ENCODE peak calls at places on chromosome 9, in ten cellular contexts. P is effector memory CD4-positive, alpha-beta T cell; B is A549; R is neural progenitor cell; O is naive thymus-derived CD4-positive, alpha-beta T cell; G is cardiac muscle cell; U is GM23338; L is OCI-LY7; E is PC-9; K is PC-3. A is an unnamed sample.

GRCh38 chr9:136213733-136214132 is 8.8 kb upstream of the LHX3 start:
- DNase-seq in P (no peak), B (no peak), R (no peak), O (no peak), G (no peak), U (no peak), L (no peak), E (no peak), K (no peak), A (no peak)

GRCh38 chr9:112755059-112755458 is 4.5 kb downstream of the SNX30 start:
- DNase-seq in P (no peak), B (no peak), R (no peak), O (no peak), G (peak; percentile 68), U (no peak), L (no peak), E (peak; percentile 68), K (no peak), A (no peak)

GRCh38 chr9:17462869-17463464 is 115.9 kb upstream of the SH3GL2 start:
- DNase-seq in P (no peak), B (peak; percentile 7), R (peak; percentile 68), O (no peak), G (peak; percentile 77), U (peak; percentile 78), L (peak; percentile 55), E (peak; percentile 36), K (peak; percentile 69), A (peak; percentile 42)

GRCh38 chr9:3760031-3760430 is 234.2 kb upstream of the RFX3 start:
- DNase-seq in P (no peak), B (no peak), R (peak; percentile 61), O (no peak), G (no peak), U (peak; percentile 21), L (no peak), E (no peak), K (peak; percentile 64), A (no peak)

GRCh38 chr9:70257991-70258691 is 637 bp upstream of the SMC5 start:
- DNase-seq in P (no peak), B (no peak), R (peak; percentile 65), O (no peak), G (peak; percentile 60), U (peak; percentile 70), L (peak; percentile 30), E (peak; percentile 64), K (no peak), A (peak; percentile 15)

GRCh38 chr9:110283736-110284135 is 27.4 kb upstream of the TXN start:
- DNase-seq in P (no peak), B (no peak), R (no peak), O (no peak), G (no peak), U (no peak), L (no peak), E (peak; percentile 48), K (peak; percentile 35), A (no peak)

GRCh38 chr9:87278971-87279731 is 218.5 kb upstream of the DAPK1 start:
- DNase-seq in P (no peak), B (no peak), R (no peak), O (no peak), G (no peak), U (no peak), L (no peak), E (no peak), K (no peak), A (no peak)

GRCh38 chr9:34559616-34560546 is 29.6 kb downstream of the CNTFR start:
- DNase-seq in P (no peak), B (peak; percentile 50), R (peak; percentile 50), O (no peak), G (peak; percentile 84), U (no peak), L (no peak), E (no peak), K (no peak), A (no peak)

GRCh38 chr9:3331801-3332200 is 194.0 kb downstream of the RFX3 start:
- DNase-seq in P (no peak), B (no peak), R (peak; percentile 13), O (no peak), G (no peak), U (peak; percentile 34), L (peak; percentile 16), E (no peak), K (peak; percentile 45), A (no peak)

GRCh38 chr9:110922145-110922544 is 116.1 kb downstream of the LPAR1 start:
- DNase-seq in P (no peak), B (no peak), R (no peak), O (no peak), G (no peak), U (peak; percentile 5), L (no peak), E (no peak), K (peak; percentile 60), A (no peak)

GRCh38 chr9:708556-709432 is 132.7 kb upstream of the DMRT1 start:
- DNase-seq in P (no peak), B (no peak), R (no peak), O (no peak), G (no peak), U (no peak), L (no peak), E (no peak), K (no peak), A (no peak)

GRCh38 chr9:6367128-6367741 is 39.1 kb downstream of the TPD52L3 start:
- DNase-seq in P (no peak), B (no peak), R (no peak), O (no peak), G (peak; percentile 29), U (no peak), L (no peak), E (no peak), K (no peak), A (no peak)

GRCh38 chr9:124054671-124055212 is 43.2 kb downstream of the LHX2 start:
- DNase-seq in P (no peak), B (no peak), R (no peak), O (no peak), G (peak; percentile 96), U (no peak), L (no peak), E (peak; percentile 94), K (peak; percentile 84), A (no peak)

GRCh38 chr9:86633904-86634303 is 279.7 kb upstream of the TUT7 start:
- DNase-seq in P (no peak), B (no peak), R (no peak), O (no peak), G (no peak), U (no peak), L (no peak), E (no peak), K (no peak), A (no peak)

DNA sequence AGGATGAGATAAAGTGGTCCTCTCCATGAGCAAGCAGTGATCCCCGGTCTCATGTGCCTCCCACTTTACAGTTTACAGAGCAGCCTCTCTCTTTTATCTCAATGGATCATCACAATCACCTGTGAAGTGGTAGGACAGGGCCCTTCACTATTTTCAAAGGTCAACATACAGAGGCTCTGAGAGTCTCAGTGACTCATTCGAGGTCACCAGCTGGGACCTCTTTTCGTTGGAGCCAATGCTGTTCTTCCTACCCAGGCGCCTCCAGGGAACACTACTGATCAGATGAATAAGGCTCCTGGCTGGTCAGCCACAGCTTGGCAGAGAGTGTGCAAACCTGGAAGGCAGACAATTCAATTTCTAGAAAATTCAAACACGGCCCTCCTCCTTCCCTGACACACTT is 16.6 kb downstream of the GGTA1 start:
- DNase-seq in P (no peak), B (no peak), R (no peak), O (no peak), G (no peak), U (no peak), L (no peak), E (peak; percentile 58), K (no peak), A (no peak)
- H3K4me1 ChIP-seq in P (no peaks in the 10 kb centered on the region), B (no peaks in the 10 kb centered on the region), R (peaks cover 26% of the 10 kb centered on the region), O (no peaks in the 10 kb centered on the region), G (peaks cover 24% of the 10 kb centered on the region), U (no peaks in the 10 kb centered on the region), L (no peaks in the 10 kb centered on the region), E (no peaks in the 10 kb centered on the region), K (no peaks in the 10 kb centered on the region), A (peaks cover 6% of the 10 kb centered on the region)

GRCh38 chr9:114346146-114346545 is 16.5 kb downstream of the ORM2 start:
- DNase-seq in P (no peak), B (no peak), R (no peak), O (no peak), G (no peak), U (no peak), L (no peak), E (no peak), K (no peak), A (no peak)

GRCh38 chr9:114348906-114349482 is 19.3 kb downstream of the ORM2 start:
- DNase-seq in P (peak; percentile 36), B (peak; percentile 82), R (peak; percentile 78), O (peak; percentile 18), G (peak; percentile 98), U (peak; percentile 85), L (peak; percentile 83), E (peak; percentile 91), K (peak; percentile 72), A (peak; percentile 84)

GRCh38 chr9:114347675-114348074 is 18.0 kb downstream of the ORM2 start:
- DNase-seq in P (no peak), B (no peak), R (no peak), O (no peak), G (no peak), U (no peak), L (no peak), E (no peak), K (no peak), A (no peak)

GRCh38 chr9:114349713-114350480 is 20.2 kb downstream of the ORM2 start:
- DNase-seq in P (no peak), B (no peak), R (no peak), O (no peak), G (no peak), U (no peak), L (no peak), E (no peak), K (no peak), A (no peak)

GRCh38 chr9:114348261-114348905 is 18.7 kb downstream of the ORM2 start:
- DNase-seq in P (no peak), B (no peak), R (no peak), O (no peak), G (no peak), U (no peak), L (no peak), E (no peak), K (no peak), A (no peak)
- H3K4me3 ChIP-seq in P (no peak overlapping the region), B (peak overlapping the region; percentile 25), R (no peak overlapping the region), O (no peak overlapping the region), G (no peak overlapping the region), U (no peak overlapping the region), L (no peak overlapping the region), E (no peak overlapping the region), K (no peak overlapping the region), A (no peak overlapping the region)

GRCh38 chr9:98995059-98995665 is 51.5 kb downstream of the COL15A1 start:
- DNase-seq in P (no peak), B (no peak), R (no peak), O (no peak), G (peak; percentile 81), U (no peak), L (no peak), E (no peak), K (no peak), A (no peak)
- H3K4me1 ChIP-seq in P (no peaks in the 10 kb centered on the region), B (peaks cover 33% of the 10 kb centered on the region), R (peaks cover 9% of the 10 kb centered on the region), O (peaks cover 4% of the 10 kb centered on the region), G (peaks cover 19% of the 10 kb centered on the region), U (no peaks in the 10 kb centered on the region), L (peaks cover 5% of the 10 kb centered on the region), E (peaks cover 2% of the 10 kb centered on the region), K (peaks cover 4% of the 10 kb centered on the region), A (peaks cover 11% of the 10 kb centered on the region)

DNA sequence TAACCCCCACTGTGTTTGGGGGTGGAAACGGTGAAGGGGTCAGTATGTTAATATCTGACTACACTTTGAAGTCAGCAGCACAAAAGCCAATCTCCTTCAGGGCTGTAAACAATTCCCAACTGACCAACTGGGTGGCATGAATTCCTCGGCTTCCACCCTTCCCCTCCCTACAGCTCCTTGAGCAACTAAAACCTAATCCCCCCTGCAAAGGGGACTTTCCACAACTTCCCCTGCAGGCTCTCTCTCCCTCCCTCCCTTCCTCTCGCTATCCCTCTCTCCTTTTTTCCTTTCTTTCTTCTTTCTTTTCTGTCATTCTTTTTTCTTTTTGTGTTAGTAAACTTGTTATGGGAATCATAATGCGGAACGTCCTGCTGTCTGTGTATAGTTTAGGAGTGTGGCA is 65.1 kb upstream of the PTCH1 start:
- DNase-seq in P (no peak), B (no peak), R (peak; percentile 59), O (no peak), G (no peak), U (peak; percentile 40), L (no peak), E (no peak), K (no peak), A (peak; percentile 40)
- H3K4me3 ChIP-seq in P (no peak overlapping the region), B (no peak overlapping the region), R (no peak overlapping the region), O (no peak overlapping the region), G (no peak overlapping the region), U (no peak overlapping the region), L (no peak overlapping the region), E (no peak overlapping the region), K (no peak overlapping the region), A (no peak overlapping the region)

A was measured in NT2/D1.